ENCODE peak calls at places on chromosome 3, in nine cellular contexts. G is Peyer's patch, M is body of pancreas, I is H1, J is testis, K is breast epithelium, W is uterus, E is spleen, S is adrenal gland. Q is an unnamed sample.

GRCh38 chr3:193593666-193594025 is 638 bp downstream of the OPA1 start:
- DNase-seq in G (no peak), M (no peak), I (no peak), J (peak; percentile 34), K (no peak), W (no peak), E (no peak), S (no peak), Q (no peak)

GRCh38 chr3:2468816-2469215 is 370.1 kb downstream of the CNTN4 start:
- DNase-seq in G (no peak), M (no peak), I (no peak), J (no peak), K (no peak), W (no peak), E (no peak), S (no peak), Q (no peak)

GRCh38 chr3:47850062-47850802 is 47.3 kb downstream of the DHX30 start:
- DNase-seq in G (no peak), M (no peak), I (no peak), J (no peak), K (no peak), W (no peak), E (peak; percentile 28), S (no peak), Q (no peak)

GRCh38 chr3:141998674-141999290 is 122.3 kb downstream of the ATP1B3 start:
- DNase-seq in G (no peak), M (no peak), I (no peak), J (no peak), K (no peak), W (no peak), E (no peak), S (no peak), Q (no peak)

GRCh38 chr3:170792511-170792910 is 77.5 kb downstream of the RPL22L1 start:
- DNase-seq in G (no peak), M (no peak), I (no peak), J (no peak), K (no peak), W (no peak), E (no peak), S (no peak), Q (no peak)

GRCh38 chr3:160417311-160417710 is 17.9 kb downstream of the SMC4 start:
- DNase-seq in G (no peak), M (no peak), I (no peak), J (no peak), K (no peak), W (no peak), E (no peak), S (no peak), Q (no peak)

GRCh38 chr3:56802793-56803192 is 1.0 kb upstream of the ARHGEF3 start:
- DNase-seq in G (no peak), M (no peak), I (no peak), J (no peak), K (no peak), W (no peak), E (no peak), S (no peak), Q (no peak)

GRCh38 chr3:16906679-16907078 is 21.9 kb downstream of the PLCL2 start:
- DNase-seq in G (no peak), M (no peak), I (no peak), J (peak; percentile 59), K (no peak), W (no peak), E (no peak), S (no peak), Q (no peak)

GRCh38 chr3:29370451-29371420 is 89.9 kb downstream of the RBMS3 start:
- DNase-seq in G (no peak), M (no peak), I (no peak), J (no peak), K (no peak), W (no peak), E (no peak), S (no peak), Q (no peak)

GRCh38 chr3:127203024-127203423 is 10.1 kb downstream of the PRR23E start:
- DNase-seq in G (no peak), M (no peak), I (no peak), J (no peak), K (no peak), W (no peak), E (no peak), S (no peak), Q (no peak)

GRCh38 chr3:31911643-31912042 is 69.4 kb downstream of the OSBPL10 start:
- DNase-seq in G (no peak), M (no peak), I (no peak), J (no peak), K (no peak), W (no peak), E (no peak), S (no peak), Q (no peak)

GRCh38 chr3:141476033-141476432 is 10.8 kb upstream of the RASA2 start:
- DNase-seq in G (no peak), M (no peak), I (no peak), J (no peak), K (no peak), W (no peak), E (no peak), S (no peak), Q (no peak)

GRCh38 chr3:154334973-154335420 is 10.7 kb upstream of the DHX36 start:
- DNase-seq in G (no peak), M (no peak), I (no peak), J (no peak), K (no peak), W (no peak), E (no peak), S (no peak), Q (no peak)

GRCh38 chr3:81910244-81910852 is 148.9 kb upstream of the GBE1 start:
- DNase-seq in G (no peak), M (peak; percentile 20), I (no peak), J (peak; percentile 33), K (no peak), W (no peak), E (no peak), S (peak; percentile 23), Q (no peak)

GRCh38 chr3:45583021-45583851 is 11.3 kb upstream of the LIMD1 start:
- DNase-seq in G (no peak), M (peak; percentile 43), I (no peak), J (peak; percentile 82), K (no peak), W (peak; percentile 28), E (no peak), S (peak; percentile 55), Q (peak; percentile 34)

GRCh38 chr3:25457642-25458419 is 29.8 kb downstream of the RARB start:
- DNase-seq in G (no peak), M (no peak), I (no peak), J (no peak), K (no peak), W (no peak), E (no peak), S (no peak), Q (no peak)

GRCh38 chr3:44104668-44105321 is 136.9 kb upstream of the TOPAZ1 start:
- DNase-seq in G (no peak), M (no peak), I (no peak), J (no peak), K (no peak), W (no peak), E (no peak), S (no peak), Q (no peak)

DNA sequence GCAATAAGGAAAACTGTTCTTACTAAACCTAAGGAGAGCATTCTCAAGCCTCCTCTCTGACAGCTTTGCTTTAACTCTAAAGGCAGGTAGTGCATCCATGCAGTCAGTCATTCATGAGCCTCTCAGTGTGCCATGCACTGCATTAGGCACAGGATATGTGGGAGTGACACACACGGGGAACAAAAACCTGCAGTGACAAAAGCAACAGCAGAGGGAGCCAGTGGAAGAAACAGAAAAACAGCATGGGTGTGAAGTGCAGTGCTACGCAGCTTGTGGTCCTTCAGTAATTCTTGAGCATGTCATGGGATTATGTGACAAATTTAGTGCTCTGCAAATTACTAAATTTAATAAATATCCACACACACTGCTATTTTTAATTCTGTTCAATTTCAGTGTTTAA is 230.7 kb downstream of the BBX start:
- DNase-seq in G (no peak), M (peak; percentile 17), I (no peak), J (peak; percentile 69), K (no peak), W (no peak), E (no peak), S (peak; percentile 40), Q (no peak)
- TF ChIP-seq CTCF in G (peak; percentile 27), M (peak; percentile 38), I (peak; percentile 47), J (peak; percentile 40), K (peak; percentile 42), W (peak; percentile 22), E (peak; percentile 48), S (peak; percentile 60), Q (no peak)

DNA sequence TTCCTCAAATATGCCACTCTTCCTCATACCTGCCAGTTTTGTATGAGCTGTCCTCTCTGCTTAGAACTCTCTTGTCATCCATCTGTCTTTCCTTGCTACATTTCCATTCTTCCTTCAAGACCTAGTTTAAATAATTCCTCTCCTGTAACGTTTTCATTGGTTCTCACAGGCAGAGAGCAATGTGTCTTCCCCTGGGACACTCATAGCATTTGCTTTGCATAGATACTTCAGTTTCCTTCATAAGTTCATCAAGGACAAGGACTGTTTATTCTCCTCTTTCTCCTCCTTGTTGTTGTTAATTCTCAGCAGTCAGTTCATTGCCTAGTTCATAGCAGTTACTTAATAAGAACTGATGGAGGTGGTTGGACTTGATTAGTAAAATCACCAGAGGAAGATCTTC is 10.6 kb downstream of the NR2C2 start:
- DNase-seq in G (no peak), M (no peak), I (no peak), J (no peak), K (no peak), W (no peak), E (no peak), S (no peak), Q (no peak)
- H3K4me1 ChIP-seq in G (no peaks in the 10 kb centered on the region), M (peaks cover 24% of the 10 kb centered on the region), I (no peaks in the 10 kb centered on the region), J (peaks cover 5% of the 10 kb centered on the region), K (no peaks in the 10 kb centered on the region), W (no peaks in the 10 kb centered on the region), E (peaks cover 65% of the 10 kb centered on the region), S (peaks cover 32% of the 10 kb centered on the region), Q (peaks cover 11% of the 10 kb centered on the region)

GRCh38 chr3:88149516-88150362 is at the start of gene C3orf38:
- DNase-seq in G (peak; percentile 86), M (peak; percentile 85), I (peak; percentile 64), J (peak; percentile 96), K (peak; percentile 84), W (peak; percentile 84), E (peak; percentile 96), S (peak; percentile 83), Q (peak; percentile 91)
- TF ChIP-seq POLR2A in G (peak; percentile 51), M (peak; percentile 31), I (peak; percentile 93), J (no peak), K (peak; percentile 52), W (no peak), E (no peak), S (peak; percentile 49), Q (peak; percentile 44)

DNA sequence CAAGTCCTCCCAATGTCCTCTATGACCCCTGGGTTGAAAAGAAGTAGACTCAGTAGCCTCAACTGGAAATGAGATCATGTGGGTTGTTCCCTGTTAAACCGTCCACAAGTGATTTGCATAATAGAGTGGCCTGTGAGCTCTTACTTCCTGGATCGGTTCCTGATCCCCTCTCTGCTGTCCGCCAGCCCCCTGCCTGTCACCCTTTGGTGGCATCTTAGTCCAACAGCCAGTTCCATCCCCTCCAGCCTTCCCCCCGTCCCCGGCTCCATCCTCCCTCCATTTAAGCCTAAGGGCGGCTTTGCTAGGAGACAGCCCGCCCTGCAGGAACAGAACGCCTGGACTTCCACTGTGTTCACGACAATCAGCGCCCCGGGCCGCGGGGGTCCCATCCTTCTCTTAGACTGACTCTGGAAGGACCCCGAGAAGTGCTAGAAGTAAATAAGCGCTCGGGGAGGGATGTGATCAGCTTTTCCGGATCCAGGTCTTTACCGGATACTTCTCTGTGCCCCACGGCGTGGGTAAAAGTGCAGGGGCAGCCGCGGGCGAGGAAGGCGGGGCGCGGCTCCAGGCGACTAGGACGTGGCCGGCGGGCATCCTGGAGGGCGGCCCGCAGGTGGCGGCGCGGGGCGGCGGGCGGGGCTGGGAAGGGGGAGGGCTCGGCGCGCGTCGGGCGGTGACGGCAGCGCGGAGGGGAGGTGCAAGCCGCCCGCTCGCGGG is 51.2 kb upstream of the ULK4 start:
- DNase-seq in G (peak; percentile 87), M (peak; percentile 69), I (no peak), J (peak; percentile 77), K (no peak), W (peak; percentile 56), E (peak; percentile 97), S (peak; percentile 78), Q (peak; percentile 69)
- TF ChIP-seq CTCF in G (no peak), M (no peak), I (no peak), J (no peak), K (no peak), W (peak; percentile 23), E (peak; percentile 41), S (no peak), Q (no peak)